ENCODE peak calls at places on chromosomes 6 and 20, in five cellular contexts. One of them, this sample, is unnamed.

GRCh38 chr6:22892452-22892851 is 323.1 kb downstream of the HDGFL1 start:
- ATAC-seq in T-helper 17 cell: no peak
- ATAC-seq in pancreas: peak
- ATAC-seq in left cardiac atrium: peak
- ATAC-seq in left lung: peak
- ATAC-seq in this sample: no peak

GRCh38 chr20:62319346-62319909 is 16.6 kb downstream of the ADRM1 start:
- ATAC-seq in T-helper 17 cell: no peak
- ATAC-seq in pancreas: no peak
- ATAC-seq in left cardiac atrium: no peak
- ATAC-seq in left lung: no peak
- ATAC-seq in this sample: no peak

GRCh38 chr6:168084465-168085160 is 5.6 kb upstream of the FRMD1 start:
- ATAC-seq in T-helper 17 cell: no peak
- ATAC-seq in pancreas: no peak
- ATAC-seq in left cardiac atrium: no peak
- ATAC-seq in left lung: no peak
- ATAC-seq in this sample: no peak

GRCh38 chr20:19920388-19921138 is 96.6 kb upstream of the NAA20 start:
- ATAC-seq in T-helper 17 cell: no peak
- ATAC-seq in pancreas: peak
- ATAC-seq in left cardiac atrium: peak
- ATAC-seq in left lung: no peak
- ATAC-seq in this sample: no peak

GRCh38 chr6:42010185-42010872 is 40.0 kb upstream of the TAF8 start:
- ATAC-seq in T-helper 17 cell: peak
- ATAC-seq in pancreas: no peak
- ATAC-seq in left cardiac atrium: no peak
- ATAC-seq in left lung: peak
- ATAC-seq in this sample: peak

GRCh38 chr20:38301283-38301682 is 2.7 kb upstream of the BPI start:
- ATAC-seq in T-helper 17 cell: no peak
- ATAC-seq in pancreas: no peak
- ATAC-seq in left cardiac atrium: no peak
- ATAC-seq in left lung: no peak
- ATAC-seq in this sample: no peak

GRCh38 chr6:137975058-137975940 is 108.2 kb downstream of the TNFAIP3 start:
- ATAC-seq in T-helper 17 cell: peak
- ATAC-seq in pancreas: peak
- ATAC-seq in left cardiac atrium: no peak
- ATAC-seq in left lung: peak
- ATAC-seq in this sample: no peak

GRCh38 chr6:155186052-155186658 is 77.7 kb upstream of the CLDN20 start:
- ATAC-seq in T-helper 17 cell: no peak
- ATAC-seq in pancreas: no peak
- ATAC-seq in left cardiac atrium: no peak
- ATAC-seq in left lung: peak
- ATAC-seq in this sample: peak

GRCh38 chr20:48624315-48625020 is 203.3 kb downstream of the PREX1 start:
- ATAC-seq in T-helper 17 cell: no peak
- ATAC-seq in pancreas: no peak
- ATAC-seq in left cardiac atrium: no peak
- ATAC-seq in left lung: no peak
- ATAC-seq in this sample: no peak

GRCh38 chr20:17875981-17876385 is 92.6 kb downstream of the SNX5 start:
- ATAC-seq in T-helper 17 cell: no peak
- ATAC-seq in pancreas: no peak
- ATAC-seq in left cardiac atrium: no peak
- ATAC-seq in left lung: no peak
- ATAC-seq in this sample: no peak

GRCh38 chr6:39251406-39251805 is 22.1 kb upstream of the KCNK5 start:
- ATAC-seq in T-helper 17 cell: no peak
- ATAC-seq in pancreas: peak
- ATAC-seq in left cardiac atrium: no peak
- ATAC-seq in left lung: peak
- ATAC-seq in this sample: no peak

GRCh38 chr6:67121115-67121514 is 1414.1 kb upstream of the EYS start:
- ATAC-seq in T-helper 17 cell: no peak
- ATAC-seq in pancreas: no peak
- ATAC-seq in left cardiac atrium: no peak
- ATAC-seq in left lung: no peak
- ATAC-seq in this sample: no peak

GRCh38 chr6:90575267-90575666 is 11.6 kb downstream of the MAP3K7 start:
- ATAC-seq in T-helper 17 cell: no peak
- ATAC-seq in pancreas: no peak
- ATAC-seq in left cardiac atrium: no peak
- ATAC-seq in left lung: no peak
- ATAC-seq in this sample: no peak

GRCh38 chr6:3739311-3739897 is 12.1 kb downstream of the PXDC1 start:
- ATAC-seq in T-helper 17 cell: no peak
- ATAC-seq in pancreas: no peak
- ATAC-seq in left cardiac atrium: no peak
- ATAC-seq in left lung: no peak
- ATAC-seq in this sample: no peak

GRCh38 chr20:891121-892080 is 24.7 kb downstream of the ANGPT4 start:
- ATAC-seq in T-helper 17 cell: no peak
- ATAC-seq in pancreas: peak
- ATAC-seq in left cardiac atrium: peak
- ATAC-seq in left lung: peak
- ATAC-seq in this sample: peak

GRCh38 chr20:13458860-13459451 is 179.8 kb downstream of the TASP1 start:
- ATAC-seq in T-helper 17 cell: no peak
- ATAC-seq in pancreas: peak
- ATAC-seq in left cardiac atrium: peak
- ATAC-seq in left lung: peak
- ATAC-seq in this sample: no peak

GRCh38 chr6:4041480-4041879 is 37.5 kb downstream of the FAM217A start:
- ATAC-seq in T-helper 17 cell: no peak
- ATAC-seq in pancreas: no peak
- ATAC-seq in left cardiac atrium: no peak
- ATAC-seq in left lung: no peak
- ATAC-seq in this sample: no peak

GRCh38 chr20:14764511-14765369 is 427.3 kb upstream of the FLRT3 start:
- ATAC-seq in T-helper 17 cell: no peak
- ATAC-seq in pancreas: peak
- ATAC-seq in left cardiac atrium: no peak
- ATAC-seq in left lung: peak
- ATAC-seq in this sample: no peak

GRCh38 chr6:134909701-134910595 is 40.0 kb downstream of the ALDH8A1 start:
- ATAC-seq in T-helper 17 cell: no peak
- ATAC-seq in pancreas: no peak
- ATAC-seq in left cardiac atrium: peak
- ATAC-seq in left lung: no peak
- ATAC-seq in this sample: peak

GRCh38 chr6:154995241-154996162 is at the start of gene TIAM2:
- ATAC-seq in T-helper 17 cell: no peak
- ATAC-seq in pancreas: peak
- ATAC-seq in left cardiac atrium: peak
- ATAC-seq in left lung: peak
- ATAC-seq in this sample: peak

GRCh38 chr6:95133578-95133977 is 443.8 kb upstream of the MANEA start:
- ATAC-seq in T-helper 17 cell: no peak
- ATAC-seq in pancreas: no peak
- ATAC-seq in left cardiac atrium: no peak
- ATAC-seq in left lung: no peak
- ATAC-seq in this sample: no peak

GRCh38 chr6:40714576-40715500 is 127.7 kb upstream of the LRFN2 start:
- ATAC-seq in T-helper 17 cell: no peak
- ATAC-seq in pancreas: peak
- ATAC-seq in left cardiac atrium: no peak
- ATAC-seq in left lung: peak
- ATAC-seq in this sample: no peak

GRCh38 chr6:85669735-85670194 is 27.1 kb upstream of the SYNCRIP start:
- ATAC-seq in T-helper 17 cell: peak
- ATAC-seq in pancreas: peak
- ATAC-seq in left cardiac atrium: peak
- ATAC-seq in left lung: peak
- ATAC-seq in this sample: peak

GRCh38 chr20:13816757-13817156 is 31.9 kb downstream of the NDUFAF5 start:
- ATAC-seq in T-helper 17 cell: no peak
- ATAC-seq in pancreas: no peak
- ATAC-seq in left cardiac atrium: no peak
- ATAC-seq in left lung: no peak
- ATAC-seq in this sample: no peak

GRCh38 chr6:3335169-3335568 is 76.4 kb downstream of the PSMG4 start:
- ATAC-seq in T-helper 17 cell: no peak
- ATAC-seq in pancreas: no peak
- ATAC-seq in left cardiac atrium: no peak
- ATAC-seq in left lung: no peak
- ATAC-seq in this sample: no peak

GRCh38 chr6:148501178-148501590 is 158.5 kb downstream of the SASH1 start:
- ATAC-seq in T-helper 17 cell: no peak
- ATAC-seq in pancreas: peak
- ATAC-seq in left cardiac atrium: peak
- ATAC-seq in left lung: peak
- ATAC-seq in this sample: no peak

GRCh38 chr6:158497620-158498019 is 62.3 kb upstream of the TMEM181 start:
- ATAC-seq in T-helper 17 cell: no peak
- ATAC-seq in pancreas: no peak
- ATAC-seq in left cardiac atrium: no peak
- ATAC-seq in left lung: no peak
- ATAC-seq in this sample: no peak

GRCh38 chr6:32941412-32941784 is 570 bp upstream of the HLA-DMB start:
- ATAC-seq in T-helper 17 cell: peak
- ATAC-seq in pancreas: no peak
- ATAC-seq in left cardiac atrium: peak
- ATAC-seq in left lung: peak
- ATAC-seq in this sample: peak

This sample was measured in stimulated activated memory B cell treated with anti-CD40 and anti-IgM and Interleukin-4, amounts not matched to agents 10 μg/mL and 1 μg/mL and 100 μg/mL, for 72 hours.